ENCODE peak calls at places on chromosomes 16 and 17, in ten cellular contexts. P, Z, N, T, D, E, X, K, C and V are unnamed samples.

GRCh38 chr17:38602862-38603785 is 2.6 kb downstream of the SRCIN1 start:
- DNase-seq in P (no peak), Z (no peak), N (no peak), T (no peak), D (no peak), E (peak), X (no peak), K (no peak), C (no peak), V (no peak)

GRCh38 chr17:69093279-69093789 is 32.6 kb upstream of the ABCA9 start:
- DNase-seq in P (no peak), Z (no peak), N (no peak), T (no peak), D (no peak), E (no peak), X (no peak), K (no peak), C (no peak), V (no peak)

GRCh38 chr17:57707892-57708291 is 37.2 kb downstream of the CCDC182 start:
- DNase-seq in P (peak), Z (peak), N (no peak), T (peak), D (no peak), E (no peak), X (no peak), K (no peak), C (no peak), V (no peak)

GRCh38 chr17:15261818-15262290 is 3.3 kb downstream of the PMP22 start:
- DNase-seq in P (no peak), Z (peak), N (no peak), T (no peak), D (no peak), E (peak), X (no peak), K (no peak), C (peak), V (peak)

GRCh38 chr16:75064403-75065148 is 52.0 kb downstream of the LDHD start:
- DNase-seq in P (no peak), Z (no peak), N (no peak), T (peak), D (peak), E (no peak), X (no peak), K (no peak), C (no peak), V (peak)

GRCh38 chr16:70592106-70592571 is 54.2 kb upstream of the IL34 start:
- DNase-seq in P (no peak), Z (no peak), N (peak), T (no peak), D (no peak), E (no peak), X (no peak), K (no peak), C (no peak), V (no peak)

GRCh38 chr17:29726721-29727252 is 104.1 kb upstream of the CORO6 start:
- DNase-seq in P (peak), Z (peak), N (no peak), T (peak), D (no peak), E (no peak), X (no peak), K (no peak), C (peak), V (no peak)

GRCh38 chr16:53743149-53743566 is 39.2 kb downstream of the FTO start:
- DNase-seq in P (no peak), Z (peak), N (no peak), T (peak), D (peak), E (no peak), X (no peak), K (no peak), C (peak), V (no peak)

GRCh38 chr17:19486351-19487008 is 47.2 kb upstream of the SLC47A1 start:
- DNase-seq in P (no peak), Z (no peak), N (no peak), T (no peak), D (no peak), E (no peak), X (no peak), K (no peak), C (no peak), V (no peak)

GRCh38 chr17:62916684-62917571 is 49.1 kb upstream of the TANC2 start:
- DNase-seq in P (no peak), Z (peak), N (no peak), T (no peak), D (no peak), E (no peak), X (no peak), K (no peak), C (no peak), V (no peak)

GRCh38 chr17:48612456-48612853 is 1.6 kb upstream of the HOXB7 start:
- DNase-seq in P (no peak), Z (peak), N (no peak), T (no peak), D (no peak), E (no peak), X (no peak), K (no peak), C (peak), V (no peak)

GRCh38 chr16:30757316-30757715 is 4.5 kb downstream of the CFAP119 start:
- DNase-seq in P (no peak), Z (no peak), N (no peak), T (no peak), D (no peak), E (no peak), X (no peak), K (no peak), C (no peak), V (no peak)

GRCh38 chr16:6611535-6611934 is 721.1 kb upstream of the RBFOX1 start:
- DNase-seq in P (no peak), Z (no peak), N (no peak), T (no peak), D (no peak), E (no peak), X (no peak), K (no peak), C (peak), V (no peak)